ENCODE peak calls at places on chromosomes 16 and 17, in six cellular contexts. R is uterus, U is PC-3, M is Right ventricle myocardium superior, E is cardiac muscle cell, Z is aorta. Y is an unnamed sample.
A peak's percentile ranks its signal among the peaks of the same experiment; 100 is the strongest.

GRCh38 chr16:65274576-65274975 is 152.7 kb upstream of the CDH11 start:
- DNase-seq in U (peak; percentile 83), E (no peak), Z (no peak), R (no peak), M (no peak), Y (no peak)

GRCh38 chr17:40485851-40486512 is 15.4 kb downstream of the TNS4 start:
- DNase-seq in Z (no peak), R (peak; percentile 85), M (no peak), U (peak; percentile 91), E (peak; percentile 99), Y (peak; percentile 83)

GRCh38 chr17:75542184-75542583 is 16.7 kb downstream of the LLGL2 start:
- DNase-seq in U (no peak), R (no peak), Z (no peak), M (no peak), E (no peak), Y (no peak)

GRCh38 chr17:42946812-42947211 is 17.4 kb downstream of the AARSD1 start:
- DNase-seq in M (no peak), E (no peak), Z (no peak), U (no peak), R (no peak), Y (no peak)

GRCh38 chr17:67359960-67360817 is 6.2 kb downstream of the PSMD12 start:
- DNase-seq in M (no peak), R (no peak), U (peak; percentile 55), Z (no peak), E (peak; percentile 46), Y (no peak)

GRCh38 chr17:8476741-8477140 is 41.1 kb downstream of the NDEL1 start:
- DNase-seq in M (no peak), Z (no peak), E (no peak), U (no peak), R (no peak), Y (no peak)

GRCh38 chr17:37301288-37301687 is 74.5 kb upstream of the C17orf78 start:
- DNase-seq in M (no peak), R (no peak), U (no peak), E (peak; percentile 54), Z (no peak), Y (no peak)

GRCh38 chr16:67537270-67537635 is 8.6 kb downstream of the RIPOR1 start:
- DNase-seq in U (no peak), M (peak; percentile 82), Z (peak; percentile 93), R (peak; percentile 60), E (peak; percentile 65), Y (peak; percentile 87)

GRCh38 chr16:56871172-56871593 is 6.2 kb downstream of the SLC12A3 start:
- DNase-seq in E (peak; percentile 38), M (no peak), Z (no peak), U (peak; percentile 12), R (no peak), Y (no peak)

GRCh38 chr16:58087209-58087913 is 41.8 kb downstream of the CFAP20 start:
- DNase-seq in E (no peak), U (no peak), R (no peak), Z (no peak), M (no peak), Y (no peak)

GRCh38 chr16:55176901-55177300 is 147.1 kb upstream of the IRX6 start:
- DNase-seq in M (no peak), E (no peak), R (no peak), Z (no peak), U (no peak), Y (no peak)

GRCh38 chr17:46772879-46773620 is 45.4 kb downstream of the WNT3 start:
- DNase-seq in M (no peak), E (no peak), R (no peak), U (no peak), Z (no peak), Y (peak; percentile 48)

GRCh38 chr17:6323626-6324356 is 111.1 kb downstream of the AIPL1 start:
- DNase-seq in M (no peak), E (no peak), U (peak; percentile 23), Z (no peak), R (peak; percentile 15), Y (no peak)

GRCh38 chr17:80832266-80832676 is 159.4 kb upstream of the CHMP6 start:
- DNase-seq in Z (peak; percentile 75), M (no peak), U (peak; percentile 12), E (peak; percentile 75), R (peak; percentile 72), Y (peak; percentile 83)

GRCh38 chr16:27291106-27291505 is 22.5 kb upstream of the NSMCE1 start:
- DNase-seq in Z (no peak), R (no peak), M (no peak), U (no peak), E (no peak), Y (no peak)

GRCh38 chr17:83185023-83186002 is 105.9 kb downstream of the METRNL start:
- DNase-seq in R (no peak), Z (peak; percentile 60), U (no peak), M (peak; percentile 17), E (no peak), Y (peak; percentile 63)

GRCh38 chr17:6938637-6939036 is 57.2 kb upstream of the ALOX12 start:
- DNase-seq in R (no peak), U (no peak), Z (no peak), M (no peak), E (no peak), Y (no peak)

GRCh38 chr16:5756969-5757368 is 659.4 kb upstream of the EEF2KMT start:
- DNase-seq in R (no peak), Z (no peak), E (no peak), U (no peak), M (no peak), Y (no peak)

GRCh38 chr17:34797724-34798123 is 163.5 kb downstream of the CCT6B start:
- DNase-seq in E (peak; percentile 33), R (no peak), Z (no peak), M (no peak), U (peak; percentile 22), Y (no peak)

GRCh38 chr16:72203401-72203800 is 31.4 kb upstream of the PMFBP1 start:
- DNase-seq in R (no peak), U (peak; percentile 60), E (peak; percentile 32), Z (no peak), M (no peak), Y (no peak)